ENCODE peak calls at places on chromosomes 3 and 15, in eight cellular contexts. L, F, T, K, Y, B, Z and O are unnamed samples.

GRCh38 chr15:33200444-33200843 is 5.9 kb upstream of the FMN1 start:
- DNase-seq in L (no peak), Y (no peak), B (no peak), Z (no peak), F (no peak), T (no peak), K (no peak), O (no peak)

GRCh38 chr3:114509756-114510155 is 215.9 kb downstream of the TIGIT start:
- DNase-seq in T (no peak), Y (no peak), K (no peak), B (no peak), L (no peak), Z (no peak), F (no peak), O (no peak)

GRCh38 chr15:91692596-91692995 is 160.9 kb upstream of the SLCO3A1 start:
- DNase-seq in Y (no peak), T (no peak), K (no peak), F (no peak), Z (no peak), B (no peak), L (no peak), O (no peak)

GRCh38 chr3:132352556-132353143 is 35.4 kb downstream of the ACP3 start:
- DNase-seq in L (no peak), B (no peak), Z (peak), Y (peak), K (no peak), F (peak), T (peak), O (no peak)

GRCh38 chr3:127218457-127218922 is 25.6 kb downstream of the PRR23E start:
- DNase-seq in T (no peak), F (no peak), K (no peak), Y (no peak), B (no peak), L (no peak), Z (no peak), O (no peak)

GRCh38 chr3:10228248-10228950 is 19.9 kb upstream of the TATDN2 start:
- DNase-seq in Z (no peak), K (no peak), Y (no peak), B (no peak), T (no peak), F (peak), L (no peak), O (no peak)

GRCh38 chr15:85542895-85543331 is 162.5 kb downstream of the AKAP13 start:
- DNase-seq in F (peak), L (no peak), Z (no peak), K (no peak), Y (no peak), T (no peak), B (no peak), O (no peak)

GRCh38 chr3:143167956-143168355 is 48.4 kb downstream of the CHST2 start:
- DNase-seq in Z (no peak), T (no peak), F (no peak), K (no peak), Y (no peak), B (no peak), L (no peak), O (no peak)

GRCh38 chr3:37183375-37183831 is 9.0 kb upstream of the LRRFIP2 start:
- DNase-seq in L (no peak), T (peak), K (no peak), F (peak), Z (no peak), Y (no peak), B (no peak), O (no peak)

GRCh38 chr3:57627976-57628375 is 30.8 kb upstream of the ARF4 start:
- DNase-seq in Z (no peak), B (no peak), T (no peak), Y (no peak), L (no peak), K (no peak), F (no peak), O (no peak)

GRCh38 chr15:65638107-65638506 is 16.4 kb downstream of the SLC24A1 start:
- DNase-seq in K (peak), Z (no peak), F (no peak), B (no peak), Y (no peak), L (no peak), T (no peak), O (no peak)

GRCh38 chr15:35062164-35063099 is 22.7 kb downstream of the NANOGP8 start:
- DNase-seq in K (no peak), L (no peak), F (no peak), Y (no peak), T (no peak), Z (no peak), B (no peak), O (no peak)

GRCh38 chr15:50116477-50116876 is 2.6 kb downstream of the ATP8B4 start:
- DNase-seq in Y (peak), K (no peak), F (peak), Z (no peak), B (no peak), T (no peak), L (no peak), O (no peak)

GRCh38 chr3:194292331-194292730 is 58.8 kb downstream of the CPN2 start:
- DNase-seq in Z (no peak), B (no peak), L (no peak), K (no peak), F (no peak), Y (no peak), T (no peak), O (no peak)

GRCh38 chr3:196216081-196216564 is at the start of gene SLC51A:
- DNase-seq in B (no peak), Y (no peak), T (no peak), L (no peak), K (no peak), F (no peak), Z (no peak), O (no peak)

GRCh38 chr15:90306560-90306959 is 41.1 kb downstream of the NGRN start:
- DNase-seq in Z (no peak), K (no peak), L (no peak), T (no peak), F (no peak), B (no peak), Y (no peak), O (no peak)

GRCh38 chr3:179526989-179527391 is 35.7 kb upstream of the ACTL6A start:
- DNase-seq in F (peak), B (no peak), Y (no peak), L (no peak), T (peak), Z (peak), K (no peak), O (peak)

GRCh38 chr3:183533410-183534132 is 21.9 kb downstream of the KLHL6 start:
- DNase-seq in K (no peak), Y (no peak), L (peak), Z (no peak), T (no peak), F (no peak), B (no peak), O (no peak)

GRCh38 chr3:156727519-156728205 is 53.3 kb downstream of the TIPARP start:
- DNase-seq in L (no peak), T (no peak), F (no peak), Y (no peak), B (no peak), Z (no peak), K (no peak), O (no peak)

GRCh38 chr3:14113964-14114667 is 10.6 kb downstream of the CHCHD4 start:
- DNase-seq in F (no peak), Z (no peak), K (no peak), L (no peak), T (no peak), B (no peak), Y (peak), O (no peak)

GRCh38 chr15:93382196-93382820 is 293.3 kb upstream of the RGMA start:
- DNase-seq in B (no peak), L (no peak), F (no peak), Y (no peak), T (no peak), K (no peak), Z (no peak), O (no peak)

GRCh38 chr3:72657666-72658065 is 190.6 kb downstream of the SHQ1 start:
- DNase-seq in Y (no peak), Z (no peak), K (no peak), T (no peak), B (no peak), F (no peak), L (no peak), O (no peak)

GRCh38 chr15:81752149-81752942 is 293.5 kb downstream of the MEX3B start:
- DNase-seq in B (no peak), L (no peak), Z (peak), F (peak), K (no peak), Y (peak), T (no peak), O (peak)

GRCh38 chr3:124685481-124685880 is 44.8 kb upstream of the UMPS start:
- DNase-seq in F (no peak), K (no peak), L (no peak), T (no peak), Z (no peak), B (no peak), Y (no peak), O (no peak)

GRCh38 chr3:39651993-39652739 is 157.2 kb upstream of the MYRIP start:
- DNase-seq in K (no peak), B (no peak), F (no peak), Z (no peak), Y (no peak), L (no peak), T (no peak), O (no peak)

GRCh38 chr3:47017504-47018268 is 38.2 kb downstream of the NBEAL2 start:
- DNase-seq in K (no peak), Z (no peak), F (no peak), T (no peak), L (no peak), B (no peak), Y (no peak), O (no peak)

GRCh38 chr15:84023636-84024035 is 211.9 kb upstream of the GOLGA6L4 start:
- DNase-seq in K (no peak), B (no peak), Y (peak), F (no peak), T (peak), L (no peak), Z (no peak), O (no peak)

GRCh38 chr3:43773273-43774104 is 82.8 kb downstream of the ABHD5 start:
- DNase-seq in B (no peak), L (peak), K (peak), Z (peak), T (no peak), Y (no peak), F (no peak), O (peak)

GRCh38 chr3:151969026-151969658 is 95.7 kb downstream of the SUCNR1 start:
- DNase-seq in K (no peak), T (no peak), Y (no peak), F (no peak), B (no peak), Z (no peak), L (no peak), O (no peak)

GRCh38 chr3:14170569-14171159 is 7.7 kb downstream of the XPC start:
- DNase-seq in K (no peak), L (no peak), T (peak), Y (no peak), F (peak), B (no peak), Z (no peak), O (no peak)

GRCh38 chr15:90058308-90058707 is 44.0 kb downstream of the IDH2 start:
- DNase-seq in T (no peak), L (no peak), F (no peak), B (no peak), Y (no peak), Z (no peak), K (no peak), O (no peak)

GRCh38 chr3:160134454-160134853 is 90.8 kb upstream of the C3orf80 start:
- DNase-seq in F (no peak), Y (no peak), Z (no peak), T (no peak), L (no peak), K (no peak), B (no peak), O (no peak)

GRCh38 chr3:138187296-138188012 is at the start of gene ARMC8:
- DNase-seq in L (peak), Z (peak), Y (peak), K (peak), T (no peak), B (peak), F (no peak), O (peak)

GRCh38 chr15:74326759-74327158 is 40.7 kb downstream of the CYP11A1 start:
- DNase-seq in K (no peak), L (no peak), B (no peak), F (no peak), Y (peak), Z (no peak), T (no peak), O (no peak)

GRCh38 chr3:149900322-149900721 is 70.4 kb downstream of the PFN2 start:
- DNase-seq in T (no peak), Y (no peak), L (no peak), F (no peak), B (no peak), Z (no peak), K (no peak), O (no peak)

GRCh38 chr3:154584041-154584440 is 154.1 kb upstream of the GPR149 start:
- DNase-seq in Z (no peak), F (no peak), K (no peak), L (no peak), Y (no peak), B (no peak), T (no peak), O (no peak)

GRCh38 chr3:135125171-135125801 is 330.2 kb downstream of the EPHB1 start:
- DNase-seq in B (no peak), L (no peak), Z (no peak), F (peak), K (no peak), T (no peak), Y (no peak), O (no peak)

GRCh38 chr15:78621810-78622402 is 1.1 kb upstream of the CHRNA3 start:
- DNase-seq in T (no peak), L (no peak), F (no peak), Z (no peak), Y (no peak), K (no peak), B (no peak), O (no peak)

GRCh38 chr3:122100591-122101491 is 45.7 kb downstream of the CD86 start:
- DNase-seq in K (no peak), L (no peak), Y (no peak), Z (no peak), B (no peak), F (no peak), T (no peak), O (no peak)

GRCh38 chr15:60374209-60374608 is 23.6 kb downstream of the ANXA2 start:
- DNase-seq in L (no peak), F (no peak), T (no peak), B (no peak), Z (no peak), K (no peak), Y (no peak), O (no peak)

GRCh38 chr15:60373327-60373726 is 24.5 kb downstream of the ANXA2 start:
- DNase-seq in Z (no peak), L (no peak), F (no peak), T (no peak), K (no peak), B (no peak), Y (no peak), O (no peak)

GRCh38 chr15:60375255-60375809 is 22.5 kb downstream of the ANXA2 start:
- DNase-seq in T (no peak), Z (no peak), B (no peak), F (no peak), K (no peak), Y (no peak), L (no peak), O (no peak)

GRCh38 chr15:60373745-60374144 is 24.0 kb downstream of the ANXA2 start:
- DNase-seq in K (no peak), Y (no peak), T (no peak), Z (no peak), L (no peak), B (no peak), F (no peak), O (no peak)

DNA sequence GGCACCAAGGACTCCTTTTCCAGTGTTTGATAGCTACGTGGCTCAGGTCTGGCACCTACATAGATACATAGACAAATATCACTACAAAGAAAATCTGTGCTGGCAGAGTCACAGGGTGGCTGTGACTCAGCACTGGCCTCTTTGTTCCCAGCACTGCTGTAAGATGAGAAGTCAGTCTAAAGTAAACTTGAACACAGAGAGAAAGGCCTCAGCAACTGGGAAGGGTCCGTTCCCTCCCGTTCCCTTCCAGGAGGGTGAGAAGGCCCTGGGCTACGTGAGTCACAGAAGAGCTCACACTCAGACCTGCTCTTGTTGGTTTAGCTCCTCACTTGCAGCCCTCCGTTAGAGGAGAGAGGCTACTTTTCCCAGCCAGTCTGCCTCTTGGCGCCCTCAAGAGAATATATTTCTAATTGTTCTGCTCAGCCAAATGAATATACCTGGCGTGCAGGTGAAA is 23.1 kb downstream of the ANXA2 start:
- DNase-seq in L (no peak), T (peak), Y (no peak), B (no peak), F (peak), Z (no peak), K (no peak), O (no peak)
- TF ChIP-seq CTCF in L (no peak), T (no peak), Y (no peak), B (no peak), F (no peak), Z (no peak), K (no peak), O (no peak)

GRCh38 chr15:45641374-45641778 is 6.5 kb downstream of the SQOR start:
- DNase-seq in L (no peak), B (no peak), Z (no peak), Y (no peak), T (peak), K (no peak), F (peak), O (no peak)
- H3K4me3 ChIP-seq in L (no peak), B (no peak), Z (no peak), Y (no peak), T (no peak), K (no peak), F (no peak), O (no peak)

GRCh38 chr3:53114011-53114400 is 16.2 kb downstream of the RFT1 start:
- DNase-seq in F (peak), Y (peak), L (peak), K (peak), Z (peak), B (peak), T (no peak), O (peak)
- H3K27ac ChIP-seq in F (no peak), Y (peak), L (no peak), K (no peak), Z (no peak), B (no peak), T (no peak), O (peak)

DNA sequence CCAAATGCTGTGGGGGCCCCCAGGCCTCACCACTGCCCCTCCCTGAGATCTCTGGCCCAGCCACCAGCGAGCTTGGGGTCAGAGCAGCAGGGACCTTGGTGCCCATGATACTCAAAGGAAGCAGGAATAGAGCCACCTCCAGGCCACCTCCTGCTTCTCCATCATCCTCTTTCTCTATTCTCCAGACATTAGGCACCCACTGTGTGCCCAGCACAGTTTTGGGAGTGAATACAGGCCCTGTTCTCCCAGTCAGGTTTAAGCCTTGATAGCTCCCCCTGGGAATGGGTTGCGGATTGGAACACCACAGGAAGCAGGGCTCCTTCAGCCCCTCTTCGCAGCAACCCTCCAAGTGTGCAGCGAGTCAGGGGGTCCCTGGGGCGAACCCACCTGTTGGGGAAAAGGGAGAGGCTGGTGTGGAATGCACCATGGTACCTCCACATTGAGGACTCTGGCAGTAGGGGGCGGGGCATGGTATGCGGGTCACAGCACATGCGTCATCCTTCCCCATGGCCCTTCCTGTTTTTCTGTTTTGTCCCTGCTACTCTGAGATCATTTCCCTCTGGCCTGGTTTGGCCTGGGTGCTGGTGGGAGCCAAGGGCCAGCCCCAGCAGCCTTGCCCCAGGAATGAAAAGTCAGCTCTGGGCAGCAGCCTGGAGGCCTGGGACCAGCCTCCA is 14.2 kb upstream of the SEMA3B start:
- DNase-seq in L (peak), K (peak), Y (no peak), Z (peak), F (peak), B (no peak), T (no peak), O (peak)
- TF ChIP-seq CTCF in L (no peak), K (no peak), Y (no peak), Z (no peak), F (no peak), B (no peak), T (no peak), O (no peak)

GRCh38 chr3:120450261-120450913 is 405 bp downstream of the FSTL1 start:
- DNase-seq in Y (no peak), L (peak), Z (peak), T (no peak), K (peak), B (no peak), F (peak), O (peak)

GRCh38 chr3:120446891-120447668 is 3.7 kb downstream of the FSTL1 start:
- DNase-seq in Z (no peak), T (no peak), Y (no peak), F (no peak), L (no peak), K (no peak), B (no peak), O (no peak)

GRCh38 chr3:120450914-120451669 is at the start of gene FSTL1:
- DNase-seq in Y (peak), B (no peak), L (no peak), T (no peak), Z (peak), K (peak), F (peak), O (peak)

GRCh38 chr3:120449701-120450216 is 1.0 kb downstream of the FSTL1 start:
- DNase-seq in L (no peak), B (no peak), Y (no peak), T (no peak), K (no peak), Z (no peak), F (peak), O (no peak)

DNA sequence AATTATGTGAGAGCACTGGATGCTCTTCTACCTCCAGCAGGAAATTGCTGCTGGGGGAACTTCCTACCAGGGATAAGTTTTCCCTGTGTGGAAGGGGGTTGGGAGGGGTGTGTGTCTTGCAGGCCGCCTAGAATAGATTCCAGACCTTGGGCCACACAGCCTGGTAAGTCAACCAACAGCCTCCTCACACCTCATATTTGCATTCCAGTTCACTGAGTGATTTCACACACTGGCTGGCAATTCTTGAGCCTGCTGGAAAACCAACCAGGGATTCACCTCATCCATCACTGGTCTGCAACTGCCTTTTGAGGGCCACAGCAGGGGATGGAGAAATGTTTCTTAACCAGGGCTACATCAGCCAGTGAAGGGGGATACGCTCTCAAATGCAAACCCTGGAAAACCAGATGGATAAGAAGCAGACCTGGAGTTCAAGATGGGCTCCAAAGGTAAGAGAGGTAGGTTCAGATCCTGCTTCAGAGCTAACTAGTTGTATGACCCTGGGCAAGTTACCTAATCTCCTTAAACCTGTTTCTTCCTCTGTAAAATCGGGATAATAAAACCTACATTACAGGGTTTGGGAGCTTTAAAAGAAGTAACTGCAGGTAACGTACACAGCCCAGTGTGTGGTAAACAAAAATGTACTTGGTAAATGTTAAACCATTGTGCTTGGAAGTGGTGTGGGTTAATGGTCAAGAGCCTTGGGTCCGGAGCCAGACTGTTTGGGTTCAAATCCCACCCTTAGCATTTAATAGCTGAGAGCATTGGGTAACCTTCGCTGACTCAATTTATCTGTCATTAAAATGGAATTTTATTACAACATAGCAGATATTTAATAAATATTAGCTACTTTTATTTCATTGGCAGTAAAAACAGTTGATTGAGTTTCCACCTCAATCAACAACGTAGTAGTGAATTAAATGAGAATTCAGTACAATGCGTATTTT is 1.8 kb downstream of the FSTL1 start:
- DNase-seq in F (peak), K (no peak), Z (peak), Y (no peak), T (no peak), L (no peak), B (no peak), O (no peak)
- H3K4me3 ChIP-seq in F (peak), K (peak), Z (peak), Y (peak), T (peak), L (peak), B (peak), O (peak)